ENCODE peak calls at places on chromosome 3, in ten cellular contexts. M is KG1, Q is breast epithelium, J is C1 segment of cervical spinal cord, T is fibroblast of pulmonary artery, E is GM12891, N is psoas muscle, C is vagina, G is posterior cingulate gyrus, L is GM04504. B is an unnamed sample.
A peak's percentile ranks its signal among the peaks of the same experiment; 100 is the strongest.

GRCh38 chr3:161474139-161474538 is 22.5 kb upstream of the OTOL1 start:
- DNase-seq in M (no peak), Q (no peak), J (no peak), T (no peak), E (no peak), N (no peak), C (no peak), G (no peak), L (no peak), B (peak; percentile 1)

GRCh38 chr3:184145120-184145524 is 10.0 kb downstream of the EIF2B5 start:
- DNase-seq in M (no peak), Q (peak; percentile 76), J (no peak), T (peak; percentile 74), E (no peak), N (no peak), C (no peak), G (no peak), L (no peak), B (peak; percentile 78)

GRCh38 chr3:38662544-38662943 is 13.1 kb upstream of the SCN5A start:
- DNase-seq in M (no peak), Q (no peak), J (no peak), T (peak; percentile 57), E (no peak), N (no peak), C (no peak), G (no peak), L (peak; percentile 11), B (peak; percentile 68)

GRCh38 chr3:162719684-162720341 is 1223.2 kb downstream of the OTOL1 start:
- DNase-seq in M (no peak), Q (no peak), J (no peak), T (peak; percentile 92), E (no peak), N (no peak), C (no peak), G (no peak), L (peak; percentile 76), B (peak; percentile 96)

GRCh38 chr3:126750760-126751129 is 46.7 kb downstream of the CHCHD6 start:
- DNase-seq in M (no peak), Q (no peak), J (no peak), T (no peak), E (no peak), N (no peak), C (peak; percentile 70), G (no peak), L (no peak), B (peak; percentile 9)

GRCh38 chr3:160409812-160410610 is 10.6 kb downstream of the SMC4 start:
- DNase-seq in M (no peak), Q (no peak), J (no peak), T (peak; percentile 51), E (no peak), N (no peak), C (no peak), G (no peak), L (no peak), B (peak; percentile 16)

GRCh38 chr3:133531981-133532380 is 41.5 kb upstream of the CDV3 start:
- DNase-seq in M (no peak), Q (no peak), J (no peak), T (peak; percentile 89), E (no peak), N (no peak), C (no peak), G (no peak), L (peak; percentile 42), B (peak; percentile 81)

GRCh38 chr3:47542614-47543173 is 29.2 kb upstream of the ELP6 start:
- DNase-seq in M (no peak), Q (no peak), J (peak; percentile 55), T (peak; percentile 11), E (no peak), N (peak; percentile 41), C (no peak), G (peak; percentile 93), L (no peak), B (no peak)

GRCh38 chr3:13042127-13042931 is 30.9 kb downstream of the IQSEC1 start:
- DNase-seq in M (no peak), Q (no peak), J (no peak), T (no peak), E (no peak), N (no peak), C (no peak), G (peak; percentile 85), L (no peak), B (no peak)

GRCh38 chr3:124818398-124819150 is 68.6 kb downstream of the ITGB5 start:
- DNase-seq in M (no peak), Q (no peak), J (no peak), T (peak; percentile 71), E (no peak), N (no peak), C (no peak), G (no peak), L (no peak), B (peak; percentile 82)

GRCh38 chr3:37575284-37575683 is 286.4 kb upstream of the CTDSPL start:
- DNase-seq in M (no peak), Q (no peak), J (no peak), T (no peak), E (no peak), N (no peak), C (no peak), G (no peak), L (no peak), B (no peak)

B was measured in choroid plexus epithelial cell.